ENCODE peak calls at places on chromosomes 6 and 20, in ten cellular contexts. A is EL; K is astrocyte of the spinal cord; C is posterior cingulate gyrus; B is CD4-positive, alpha-beta memory T cell; E is nephron progenitor cell; V is uterus; T is left lung; U is iris pigment epithelial cell; X is H9. Z is an unnamed sample.

GRCh38 chr6:63897459-63897858 is 261.9 kb downstream of the PHF3 start:
- DNase-seq in A (no peak), U (peak; percentile 51), X (no peak), T (no peak), E (no peak), B (no peak), V (no peak), C (no peak), K (peak; percentile 39), Z (no peak)

GRCh38 chr6:106097368-106098231 is 11.5 kb downstream of the PRDM1 start:
- DNase-seq in U (peak; percentile 74), T (no peak), K (peak; percentile 65), C (no peak), B (peak; percentile 91), V (no peak), A (peak; percentile 46), E (no peak), X (no peak), Z (no peak)

GRCh38 chr6:13463941-13464340 is 23.5 kb downstream of the GFOD1 start:
- DNase-seq in A (no peak), C (no peak), B (no peak), T (no peak), E (no peak), X (no peak), V (no peak), K (no peak), U (no peak), Z (no peak)

GRCh38 chr20:38222231-38222922 is 38.2 kb downstream of the KIAA1755 start:
- DNase-seq in X (peak; percentile 81), B (peak; percentile 17), T (peak; percentile 58), U (peak; percentile 39), E (peak; percentile 86), A (peak; percentile 60), V (peak; percentile 60), K (peak; percentile 49), C (peak; percentile 63), Z (peak; percentile 83)

GRCh38 chr6:2767327-2767985 is 2.3 kb downstream of the WRNIP1 start:
- DNase-seq in U (no peak), X (no peak), E (no peak), A (no peak), C (no peak), T (no peak), B (no peak), V (no peak), K (no peak), Z (no peak)

GRCh38 chr6:37615564-37616340 is 81.9 kb downstream of the MDGA1 start:
- DNase-seq in V (no peak), C (no peak), A (peak; percentile 88), K (peak; percentile 84), E (no peak), B (no peak), T (no peak), U (peak; percentile 50), X (no peak), Z (no peak)

GRCh38 chr6:129766959-129767728 is 57.2 kb upstream of the ARHGAP18 start:
- DNase-seq in C (peak; percentile 51), B (peak; percentile 54), V (no peak), X (peak; percentile 77), U (peak; percentile 77), A (peak; percentile 68), E (peak; percentile 68), T (no peak), K (peak; percentile 74), Z (peak; percentile 90)

GRCh38 chr20:49171928-49172327 is 16.2 kb downstream of the STAU1 start:
- DNase-seq in E (no peak), X (no peak), C (peak; percentile 55), V (no peak), A (no peak), B (no peak), T (no peak), K (no peak), U (no peak), Z (no peak)

GRCh38 chr6:7144810-7145209 is 37.0 kb downstream of the RREB1 start:
- DNase-seq in T (no peak), V (no peak), X (no peak), B (no peak), K (no peak), E (no peak), U (peak; percentile 41), A (no peak), C (no peak), Z (no peak)

GRCh38 chr6:121520337-121521163 is 85.1 kb downstream of the GJA1 start:
- DNase-seq in V (no peak), X (no peak), E (no peak), U (peak; percentile 92), A (peak; percentile 93), B (no peak), C (no peak), K (peak; percentile 93), T (no peak), Z (no peak)

GRCh38 chr20:24141111-24141510 is 152.5 kb upstream of the GGTLC1 start:
- DNase-seq in X (no peak), V (no peak), C (no peak), U (no peak), K (no peak), E (no peak), T (no peak), B (no peak), A (no peak), Z (no peak)

GRCh38 chr6:29376003-29376402 is 912 bp upstream of the OR12D3 start:
- DNase-seq in V (no peak), C (no peak), X (no peak), E (no peak), T (no peak), K (no peak), B (no peak), U (peak; percentile 11), A (peak; percentile 38), Z (no peak)

GRCh38 chr6:79737172-79737571 is 106.0 kb downstream of the SH3BGRL2 start:
- DNase-seq in X (no peak), K (peak; percentile 15), C (peak; percentile 12), T (no peak), U (peak; percentile 8), A (no peak), E (peak; percentile 26), V (no peak), B (no peak), Z (no peak)

GRCh38 chr20:52959125-52959524 is 13.0 kb upstream of the TSHZ2 start:
- DNase-seq in V (no peak), E (peak; percentile 48), C (peak; percentile 13), K (peak; percentile 7), T (no peak), B (no peak), X (no peak), A (no peak), U (no peak), Z (peak; percentile 41)

GRCh38 chr6:87667032-87667431 is 35.0 kb downstream of the AKIRIN2 start:
- DNase-seq in A (no peak), K (no peak), V (no peak), C (no peak), T (no peak), B (no peak), E (no peak), U (no peak), X (no peak), Z (no peak)

GRCh38 chr6:137363805-137364138 is 130.4 kb downstream of the OLIG3 start:
- DNase-seq in T (no peak), B (peak; percentile 70), V (no peak), A (no peak), C (no peak), U (peak; percentile 69), K (peak; percentile 32), X (no peak), E (no peak), Z (no peak)

GRCh38 chr6:100342830-100343229 is 121.9 kb downstream of the SIM1 start:
- DNase-seq in X (no peak), V (no peak), A (peak; percentile 84), B (no peak), C (no peak), K (peak; percentile 57), U (peak; percentile 82), T (no peak), E (no peak), Z (no peak)

GRCh38 chr6:67433124-67433523 is 1202.0 kb upstream of the ADGRB3 start:
- DNase-seq in B (no peak), X (no peak), V (no peak), K (peak; percentile 36), T (no peak), A (no peak), C (no peak), E (no peak), U (peak; percentile 3), Z (no peak)

GRCh38 chr6:104705095-104705707 is 154.5 kb downstream of the HACE1 start:
- DNase-seq in B (peak; percentile 62), A (peak; percentile 75), V (peak; percentile 28), C (no peak), K (peak; percentile 91), X (no peak), E (no peak), T (no peak), U (peak; percentile 93), Z (no peak)

GRCh38 chr6:150229775-150230561 is 87.1 kb downstream of the PPP1R14C start:
- DNase-seq in E (no peak), B (no peak), K (no peak), C (no peak), U (peak; percentile 45), X (no peak), V (no peak), T (no peak), A (peak; percentile 58), Z (no peak)

Z was measured in neural progenitor cell.